ENCODE peak calls at places on chromosome 21, in five cellular contexts. D is hepatocyte, O is OCI-LY7, C is neuronal stem cell, X is MM.1S. W is an unnamed sample.

GRCh38 chr21:27154451-27155129 is 187.7 kb upstream of the ADAMTS5 start:
- DNase-seq in D (no peak), O (no peak), C (no peak), X (no peak), W (no peak)

GRCh38 chr21:42974832-42975820 is 764 bp downstream of the PKNOX1 start:
- DNase-seq in D (peak; percentile 88), O (peak; percentile 68), C (peak; percentile 49), X (peak; percentile 83), W (peak; percentile 73)

GRCh38 chr21:46604975-46605758 is at the start of gene S100B:
- DNase-seq in D (no peak), O (no peak), C (no peak), X (no peak), W (no peak)

GRCh38 chr21:26846036-26846931 is 1.1 kb upstream of the ADAMTS1 start:
- DNase-seq in D (peak; percentile 90), O (no peak), C (peak; percentile 58), X (no peak), W (peak; percentile 65)

GRCh38 chr21:45439171-45439872 is 34.4 kb downstream of the COL18A1 start:
- DNase-seq in D (peak; percentile 88), O (peak; percentile 65), C (peak; percentile 79), X (peak; percentile 80), W (peak; percentile 95)

GRCh38 chr21:33025471-33026298 is at the start of gene OLIG2:
- DNase-seq in D (no peak), O (no peak), C (peak; percentile 87), X (peak; percentile 66), W (peak; percentile 25)

GRCh38 chr21:29315155-29315749 is 16.5 kb downstream of the BACH1 start:
- DNase-seq in D (no peak), O (no peak), C (no peak), X (no peak), W (no peak)

GRCh38 chr21:21968810-21969588 is 970.8 kb downstream of the NCAM2 start:
- DNase-seq in D (no peak), O (no peak), C (no peak), X (no peak), W (no peak)

GRCh38 chr21:31900121-31900895 is 27.5 kb downstream of the HUNK start:
- DNase-seq in D (peak; percentile 88), O (no peak), C (no peak), X (no peak), W (no peak)

GRCh38 chr21:41228492-41228891 is 60.5 kb downstream of the BACE2 start:
- DNase-seq in D (no peak), O (no peak), C (no peak), X (no peak), W (no peak)

GRCh38 chr21:41229527-41230248 is 61.7 kb downstream of the BACE2 start:
- DNase-seq in D (no peak), O (no peak), C (no peak), X (no peak), W (no peak)

GRCh38 chr21:41228006-41228370 is 60.0 kb downstream of the BACE2 start:
- DNase-seq in D (peak; percentile 76), O (no peak), C (no peak), X (no peak), W (no peak)

GRCh38 chr21:41227357-41228005 is 59.5 kb downstream of the BACE2 start:
- DNase-seq in D (no peak), O (no peak), C (no peak), X (no peak), W (no peak)

GRCh38 chr21:41228958-41229357 is 61.0 kb downstream of the BACE2 start:
- DNase-seq in D (no peak), O (no peak), C (no peak), X (no peak), W (no peak)
- H3K4me2 ChIP-seq in D (no peak overlapping the region), O (no peak overlapping the region), C (no peak overlapping the region), X (no peak overlapping the region), W (no peak overlapping the region)

GRCh38 chr21:40291560-40291959 is 424.3 kb downstream of the PCP4 start:
- DNase-seq in D (no peak), O (no peak), C (no peak), X (no peak), W (no peak)
- H3K9me3 ChIP-seq in D (no peaks in the 10 kb centered on the region), O (peaks cover 4% of the 10 kb centered on the region), C (peaks cover 4% of the 10 kb centered on the region), X (no peaks in the 10 kb centered on the region), W (peaks cover 2% of the 10 kb centered on the region)

GRCh38 chr21:15203740-15204139 is 138.9 kb upstream of the NRIP1 start:
- DNase-seq in D (no peak), O (no peak), C (no peak), X (no peak), W (no peak)
- H3K27ac ChIP-seq in D (no peak overlapping the region), O (no peak overlapping the region), C (no peak overlapping the region), X (no peak overlapping the region), W (no peak overlapping the region)

DNA sequence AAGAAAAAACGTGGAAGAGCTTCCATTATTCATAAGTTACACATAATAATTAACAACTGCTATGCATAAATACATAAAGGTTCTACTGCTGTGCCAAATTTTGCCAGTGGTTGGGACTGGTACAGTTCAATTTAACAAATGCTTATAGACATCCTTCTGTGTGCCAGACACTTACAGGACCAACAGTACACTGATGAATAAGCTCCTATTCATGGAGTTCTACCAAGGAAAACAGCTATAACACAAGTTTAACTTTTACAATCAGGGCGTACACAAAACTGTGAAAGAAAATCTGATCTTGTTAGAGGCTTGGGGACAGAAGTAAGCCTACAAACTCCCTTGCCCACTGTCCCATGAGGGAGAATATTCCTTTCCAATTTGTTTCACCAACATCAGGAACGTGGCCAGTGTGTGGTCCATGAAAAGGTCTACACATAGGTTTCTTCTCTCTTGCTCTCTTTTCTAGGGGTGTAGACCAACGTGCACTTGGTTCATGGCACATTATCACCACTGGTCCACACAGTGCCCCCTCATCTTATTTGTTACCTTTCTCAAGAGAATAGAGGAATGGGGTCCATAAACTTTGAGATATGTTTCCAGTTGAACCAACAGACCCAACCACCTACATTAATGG is 10.1 kb downstream of the NRIP1 start:
- DNase-seq in D (no peak), O (no peak), C (no peak), X (no peak), W (peak; percentile 14)
- H3K4me2 ChIP-seq in D (no peak overlapping the region), O (no peak overlapping the region), C (no peak overlapping the region), X (no peak overlapping the region), W (no peak overlapping the region)

GRCh38 chr21:40245021-40245420 is 377.8 kb downstream of the PCP4 start:
- DNase-seq in D (no peak), O (no peak), C (no peak), X (no peak), W (no peak)

GRCh38 chr21:40242586-40242985 is 375.3 kb downstream of the PCP4 start:
- DNase-seq in D (no peak), O (no peak), C (no peak), X (no peak), W (no peak)

DNA sequence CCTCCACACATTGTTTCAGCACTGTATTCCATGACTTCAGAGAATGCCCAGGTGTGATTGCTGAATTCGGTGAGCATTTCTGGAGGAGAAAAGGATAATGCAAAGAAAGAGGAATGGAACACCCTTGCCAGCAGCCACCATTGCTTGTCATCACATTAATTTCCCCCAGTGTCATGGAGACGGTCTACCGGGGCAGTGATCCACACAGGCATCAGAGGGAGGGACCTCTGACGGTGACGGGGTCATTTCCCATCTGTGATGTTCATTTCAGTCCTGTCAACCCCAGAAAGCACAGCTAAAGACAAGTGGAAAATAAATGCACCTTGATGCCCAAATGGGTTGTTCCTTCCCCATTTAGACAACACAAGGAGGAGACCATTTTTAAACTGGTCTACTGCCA is 376.4 kb downstream of the PCP4 start:
- DNase-seq in D (no peak), O (no peak), C (no peak), X (no peak), W (no peak)
- H3K9me3 ChIP-seq in D (no peaks in the 10 kb centered on the region), O (no peaks in the 10 kb centered on the region), C (peaks cover 1% of the 10 kb centered on the region), X (no peaks in the 10 kb centered on the region), W (no peaks in the 10 kb centered on the region)

W was measured in fibroblast of lung.